ENCODE peak calls at places on chromosomes 12 and 14, in five cellular contexts. One of them, this sample, is unnamed.
A peak's percentile ranks its signal among the peaks of the same experiment; 100 is the strongest.

GRCh38 chr14:100708349-100709217 is 18.1 kb upstream of the DLK1 start:
- DNase-seq in neural crest cell: no peak
- DNase-seq in testis: peak; percentile 88
- DNase-seq in endodermal cell: peak; percentile 96
- DNase-seq in CD4-positive, alpha-beta T cell: no peak
- DNase-seq in this sample: no peak

GRCh38 chr14:64864258-64864657 is 15.4 kb downstream of the SPTB start:
- DNase-seq in CD4-positive, alpha-beta T cell: no peak
- DNase-seq in neural crest cell: no peak
- DNase-seq in testis: no peak
- DNase-seq in endodermal cell: no peak
- DNase-seq in this sample: no peak

GRCh38 chr14:45373877-45374276 is 120.9 kb upstream of the MIS18BP1 start:
- DNase-seq in testis: no peak
- DNase-seq in CD4-positive, alpha-beta T cell: no peak
- DNase-seq in endodermal cell: no peak
- DNase-seq in neural crest cell: no peak
- DNase-seq in this sample: no peak

GRCh38 chr14:100037351-100037750 is 27.9 kb upstream of the EVL start:
- DNase-seq in neural crest cell: no peak
- DNase-seq in CD4-positive, alpha-beta T cell: no peak
- DNase-seq in endodermal cell: no peak
- DNase-seq in testis: no peak
- DNase-seq in this sample: no peak

GRCh38 chr12:20214286-20214685 is 154.1 kb upstream of the PDE3A start:
- DNase-seq in endodermal cell: no peak
- DNase-seq in testis: no peak
- DNase-seq in CD4-positive, alpha-beta T cell: no peak
- DNase-seq in neural crest cell: no peak
- DNase-seq in this sample: no peak

GRCh38 chr14:64507376-64508156 is 3.0 kb downstream of the ZBTB1 start:
- DNase-seq in endodermal cell: no peak
- DNase-seq in testis: no peak
- DNase-seq in CD4-positive, alpha-beta T cell: no peak
- DNase-seq in neural crest cell: no peak
- DNase-seq in this sample: no peak

GRCh38 chr12:91180577-91180976 is 2.0 kb downstream of the DCN start:
- DNase-seq in testis: no peak
- DNase-seq in neural crest cell: no peak
- DNase-seq in endodermal cell: no peak
- DNase-seq in CD4-positive, alpha-beta T cell: no peak
- DNase-seq in this sample: no peak

GRCh38 chr14:66330916-66331315 is 155.3 kb upstream of the CCDC196 start:
- DNase-seq in testis: no peak
- DNase-seq in CD4-positive, alpha-beta T cell: no peak
- DNase-seq in endodermal cell: no peak
- DNase-seq in neural crest cell: no peak
- DNase-seq in this sample: no peak

GRCh38 chr12:12319501-12320322 is 30.3 kb downstream of the MANSC1 start:
- DNase-seq in CD4-positive, alpha-beta T cell: no peak
- DNase-seq in neural crest cell: no peak
- DNase-seq in endodermal cell: no peak
- DNase-seq in testis: no peak
- DNase-seq in this sample: no peak

GRCh38 chr14:96666088-96666487 is 131.1 kb upstream of the VRK1 start:
- DNase-seq in neural crest cell: no peak
- DNase-seq in endodermal cell: no peak
- DNase-seq in testis: no peak
- DNase-seq in CD4-positive, alpha-beta T cell: no peak
- DNase-seq in this sample: no peak
- TF ChIP-seq CTCF in neural crest cell: no peak
- TF ChIP-seq CTCF in endodermal cell: peak; percentile 36
- TF ChIP-seq CTCF in testis: no peak
- TF ChIP-seq CTCF in CD4-positive, alpha-beta T cell: no peak
- TF ChIP-seq CTCF in this sample: no peak

DNA sequence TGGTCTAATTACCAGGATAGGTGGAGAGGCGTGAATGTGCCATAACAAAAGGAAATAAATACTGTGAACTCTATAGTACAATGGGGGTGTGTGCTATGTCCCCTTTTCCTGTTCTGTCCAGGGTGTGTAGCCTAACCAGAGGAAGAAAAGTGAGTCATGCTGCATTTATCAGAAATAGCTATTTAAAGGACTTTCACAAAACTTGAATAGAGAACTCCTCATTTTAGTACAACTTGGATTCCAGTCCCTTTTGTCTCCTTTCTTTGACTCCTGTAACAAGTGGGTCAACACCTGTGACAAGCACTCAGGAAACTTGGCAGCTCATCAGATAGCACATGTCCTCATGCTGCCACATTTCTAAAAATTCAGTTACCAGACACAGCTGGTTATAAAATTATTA is 123.4 kb downstream of the CCDC91 start:
- DNase-seq in endodermal cell: no peak
- DNase-seq in testis: no peak
- DNase-seq in neural crest cell: no peak
- DNase-seq in CD4-positive, alpha-beta T cell: no peak
- DNase-seq in this sample: no peak
- TF ChIP-seq CTCF in endodermal cell: no peak
- TF ChIP-seq CTCF in testis: no peak
- TF ChIP-seq CTCF in neural crest cell: no peak
- TF ChIP-seq CTCF in CD4-positive, alpha-beta T cell: no peak
- TF ChIP-seq CTCF in this sample: no peak

GRCh38 chr14:88098128-88098527 is 93.2 kb downstream of the GPR65 start:
- DNase-seq in testis: no peak
- DNase-seq in endodermal cell: no peak
- DNase-seq in neural crest cell: no peak
- DNase-seq in CD4-positive, alpha-beta T cell: no peak
- DNase-seq in this sample: no peak
- TF ChIP-seq CTCF in testis: no peak
- TF ChIP-seq CTCF in endodermal cell: no peak
- TF ChIP-seq CTCF in neural crest cell: no peak
- TF ChIP-seq CTCF in CD4-positive, alpha-beta T cell: no peak
- TF ChIP-seq CTCF in this sample: no peak

DNA sequence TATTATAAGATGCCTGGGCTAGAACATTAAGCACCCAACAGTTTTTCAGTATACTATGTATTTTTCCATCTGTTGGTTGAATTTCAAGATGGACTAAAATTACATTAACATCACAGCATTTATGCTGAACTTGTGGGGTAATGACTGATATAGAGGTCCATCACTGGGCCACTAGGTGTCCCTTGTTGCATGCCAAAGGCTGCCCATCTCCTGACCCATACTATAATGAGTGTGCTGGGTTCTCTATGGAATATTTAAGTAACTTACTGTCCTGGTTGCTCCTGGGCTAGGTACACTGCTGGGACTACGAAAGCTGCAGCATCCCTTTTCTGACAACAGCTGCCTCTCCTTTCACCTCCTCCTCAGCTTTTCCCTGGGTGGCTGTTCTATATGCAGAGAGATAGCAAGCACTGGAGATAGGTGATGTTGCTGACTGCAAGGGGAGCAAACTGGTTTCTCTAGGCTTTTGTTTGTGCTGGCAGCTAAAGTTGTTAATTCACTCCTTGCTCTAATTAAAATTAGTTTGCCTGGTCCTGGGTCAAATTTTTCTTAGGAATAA is 138.6 kb upstream of the TRHDE start:
- DNase-seq in testis: no peak
- DNase-seq in endodermal cell: peak; percentile 64
- DNase-seq in CD4-positive, alpha-beta T cell: no peak
- DNase-seq in neural crest cell: no peak
- DNase-seq in this sample: no peak
- TF ChIP-seq CTCF in testis: no peak
- TF ChIP-seq CTCF in endodermal cell: peak; percentile 64
- TF ChIP-seq CTCF in CD4-positive, alpha-beta T cell: no peak
- TF ChIP-seq CTCF in neural crest cell: no peak
- TF ChIP-seq CTCF in this sample: no peak

DNA sequence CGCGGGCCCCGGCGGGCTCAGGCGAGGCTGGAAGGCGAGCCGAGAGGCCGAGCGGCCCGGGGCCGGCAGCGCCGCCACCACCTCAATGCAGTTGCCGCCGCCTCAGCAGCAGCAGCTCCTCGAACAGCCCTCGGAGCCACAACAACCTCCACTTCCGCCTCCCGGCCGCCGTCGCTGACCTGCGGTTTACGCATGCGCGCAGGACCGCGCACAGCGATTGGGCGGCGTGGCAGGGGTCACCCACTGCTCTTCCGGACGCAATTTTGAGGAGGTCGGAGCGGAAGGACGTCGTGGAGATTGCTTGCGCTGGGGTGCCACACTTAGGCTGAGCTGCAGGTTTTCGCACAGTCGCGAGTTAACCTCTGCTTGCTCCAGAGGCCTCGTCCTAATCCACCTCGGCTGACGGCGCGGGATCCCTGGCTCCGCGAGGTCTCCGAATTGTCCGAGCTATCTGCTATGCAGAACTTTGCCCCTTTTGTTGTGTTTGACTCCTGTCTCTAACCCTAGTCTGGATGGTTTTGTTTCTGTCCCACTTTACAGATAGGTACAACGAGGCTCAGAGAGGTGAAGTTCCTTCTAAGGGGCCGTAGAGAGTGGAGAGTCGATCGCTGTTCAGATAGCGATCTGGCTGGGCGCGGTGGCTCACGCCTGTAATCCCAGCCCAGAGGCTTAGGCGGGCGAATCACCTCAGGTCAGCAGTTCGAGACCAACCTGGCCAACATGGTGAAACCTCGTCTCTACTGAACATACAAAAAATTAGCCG is at the start of the genes ACAD10 and BRAP:
- DNase-seq in CD4-positive, alpha-beta T cell: peak; percentile 88
- DNase-seq in endodermal cell: peak; percentile 100
- DNase-seq in testis: peak; percentile 94
- DNase-seq in neural crest cell: peak; percentile 94
- DNase-seq in this sample: peak; percentile 96
- TF ChIP-seq CTCF in CD4-positive, alpha-beta T cell: no peak
- TF ChIP-seq CTCF in endodermal cell: no peak
- TF ChIP-seq CTCF in testis: no peak
- TF ChIP-seq CTCF in neural crest cell: no peak
- TF ChIP-seq CTCF in this sample: no peak

This sample was measured in type B pancreatic cell.